ENCODE peak calls at places on chromosomes 5 and 9, in seven cellular contexts. O, Y, N, G, L, W and S are unnamed samples.

GRCh38 chr9:76472925-76473324 is 13.9 kb downstream of the GCNT1 start:
- DNase-seq in O (peak; percentile 62), G (peak; percentile 32), N (no peak), L (no peak), W (peak; percentile 40), Y (no peak), S (peak; percentile 46)

GRCh38 chr5:4124201-4124852 is 528.7 kb downstream of the IRX1 start:
- DNase-seq in O (no peak), N (no peak), W (no peak), Y (no peak), G (no peak), L (no peak), S (no peak)

GRCh38 chr9:85248514-85249312 is 493.0 kb downstream of the AGTPBP1 start:
- DNase-seq in G (peak; percentile 70), L (peak; percentile 61), W (no peak), N (no peak), Y (no peak), O (no peak), S (peak; percentile 83)

GRCh38 chr5:30502277-30502676 is 691.2 kb upstream of the CDH6 start:
- DNase-seq in G (peak; percentile 56), O (no peak), Y (no peak), L (no peak), W (no peak), N (no peak), S (peak; percentile 92)

GRCh38 chr5:166699616-166700015 is 1591.8 kb upstream of the WWC1 start:
- DNase-seq in L (no peak), W (no peak), O (no peak), Y (no peak), G (no peak), N (no peak), S (peak; percentile 44)

GRCh38 chr5:170437621-170438375 is 48.6 kb upstream of the KCNMB1 start:
- DNase-seq in N (no peak), L (no peak), O (no peak), W (no peak), Y (peak; percentile 27), G (no peak), S (no peak)

GRCh38 chr5:175002128-175002527 is 277.7 kb downstream of the MSX2 start:
- DNase-seq in N (no peak), L (no peak), O (no peak), G (no peak), Y (no peak), W (no peak), S (no peak)

GRCh38 chr5:59042683-59043082 is 459.8 kb downstream of the RAB3C start:
- DNase-seq in G (peak; percentile 43), Y (no peak), W (no peak), O (no peak), L (peak; percentile 25), N (no peak), S (peak; percentile 69)

GRCh38 chr5:86917117-86917579 is 299.4 kb downstream of the COX7C start:
- DNase-seq in N (no peak), Y (peak; percentile 38), L (peak; percentile 52), G (peak; percentile 66), O (no peak), W (peak; percentile 14), S (peak; percentile 30)

GRCh38 chr5:27612161-27612560 is 573.8 kb upstream of the CDH9 start:
- DNase-seq in N (no peak), G (no peak), L (no peak), W (no peak), O (no peak), Y (no peak), S (no peak)

GRCh38 chr5:143896981-143897380 is 85.0 kb downstream of the HMHB1 start:
- DNase-seq in N (no peak), Y (no peak), G (peak; percentile 57), O (no peak), W (no peak), L (peak; percentile 43), S (peak; percentile 45)

GRCh38 chr5:134110382-134110781 is 4.1 kb upstream of the TCF7 start:
- DNase-seq in W (no peak), O (no peak), Y (no peak), G (no peak), N (no peak), L (no peak), S (no peak)

GRCh38 chr5:1208743-1209551 is 7.6 kb downstream of the SLC6A19 start:
- DNase-seq in L (peak; percentile 27), G (peak; percentile 47), O (peak; percentile 89), N (no peak), W (no peak), Y (no peak), S (peak; percentile 27)

GRCh38 chr5:55104036-55104767 is 1.8 kb downstream of the GZMA start:
- DNase-seq in O (no peak), L (no peak), G (no peak), N (no peak), Y (no peak), W (no peak), S (no peak)

GRCh38 chr5:26518065-26518464 is 520.3 kb downstream of the CDH9 start:
- DNase-seq in O (no peak), L (no peak), Y (no peak), N (no peak), G (no peak), W (no peak), S (no peak)

GRCh38 chr9:33315371-33315770 is 25.1 kb downstream of the NFX1 start:
- DNase-seq in O (no peak), G (no peak), W (no peak), L (no peak), Y (no peak), N (no peak), S (no peak)

GRCh38 chr5:122385786-122386185 is 73.7 kb downstream of the SNCAIP start:
- DNase-seq in N (no peak), G (no peak), L (no peak), W (no peak), Y (no peak), O (no peak), S (no peak)

GRCh38 chr5:66680804-66681203 is 84.6 kb downstream of the MAST4 start:
- DNase-seq in Y (no peak), L (no peak), G (no peak), N (no peak), W (no peak), O (no peak), S (no peak)

GRCh38 chr5:146218163-146218562 is 14.8 kb downstream of the RBM27 start:
- DNase-seq in Y (no peak), O (no peak), N (no peak), L (no peak), W (peak; percentile 38), G (no peak), S (no peak)

GRCh38 chr5:76787237-76787636 is 31.6 kb upstream of the F2RL1 start:
- DNase-seq in L (no peak), Y (peak; percentile 39), W (no peak), N (no peak), O (no peak), G (peak; percentile 93), S (peak; percentile 87)